ENCODE peak calls at places on chromosome 22, in eight cellular contexts. One of them, this sample, is unnamed.

GRCh38 chr22:30020511-30020910 is 59.8 kb upstream of the HORMAD2 start:
- DNase-seq in OCI-LY7: no peak
- DNase-seq in CD8-positive, alpha-beta T cell: no peak
- DNase-seq in A549: no peak
- DNase-seq in left ventricle myocardium inferior: no peak
- DNase-seq in body of pancreas: no peak
- DNase-seq in cardiac fibroblast: no peak
- DNase-seq in IMR-90: no peak
- DNase-seq in this sample: no peak

GRCh38 chr22:46068908-46069481 is 81.3 kb upstream of the PPARA start:
- DNase-seq in OCI-LY7: peak; percentile 13
- DNase-seq in CD8-positive, alpha-beta T cell: no peak
- DNase-seq in A549: no peak
- DNase-seq in left ventricle myocardium inferior: peak; percentile 27
- DNase-seq in body of pancreas: peak; percentile 44
- DNase-seq in cardiac fibroblast: peak; percentile 79
- DNase-seq in IMR-90: peak; percentile 49
- DNase-seq in this sample: peak; percentile 71

GRCh38 chr22:30263883-30264282 is 2.8 kb downstream of the OSM start:
- DNase-seq in OCI-LY7: no peak
- DNase-seq in CD8-positive, alpha-beta T cell: no peak
- DNase-seq in A549: no peak
- DNase-seq in left ventricle myocardium inferior: no peak
- DNase-seq in body of pancreas: no peak
- DNase-seq in cardiac fibroblast: no peak
- DNase-seq in IMR-90: no peak
- DNase-seq in this sample: no peak

GRCh38 chr22:44102121-44102520 is 78.0 kb downstream of the PARVB start:
- DNase-seq in OCI-LY7: no peak
- DNase-seq in CD8-positive, alpha-beta T cell: no peak
- DNase-seq in A549: no peak
- DNase-seq in left ventricle myocardium inferior: no peak
- DNase-seq in body of pancreas: no peak
- DNase-seq in cardiac fibroblast: no peak
- DNase-seq in IMR-90: no peak
- DNase-seq in this sample: no peak

GRCh38 chr22:44535362-44536095 is 37.5 kb upstream of the RTL6 start:
- DNase-seq in OCI-LY7: no peak
- DNase-seq in CD8-positive, alpha-beta T cell: no peak
- DNase-seq in A549: no peak
- DNase-seq in left ventricle myocardium inferior: no peak
- DNase-seq in body of pancreas: no peak
- DNase-seq in cardiac fibroblast: no peak
- DNase-seq in IMR-90: no peak
- DNase-seq in this sample: no peak

GRCh38 chr22:44454113-44454769 is 43.8 kb downstream of the RTL6 start:
- DNase-seq in OCI-LY7: no peak
- DNase-seq in CD8-positive, alpha-beta T cell: no peak
- DNase-seq in A549: no peak
- DNase-seq in left ventricle myocardium inferior: no peak
- DNase-seq in body of pancreas: no peak
- DNase-seq in cardiac fibroblast: no peak
- DNase-seq in IMR-90: no peak
- DNase-seq in this sample: no peak

GRCh38 chr22:19766506-19767426 is 6.2 kb downstream of the TBX1 start:
- DNase-seq in OCI-LY7: peak; percentile 60
- DNase-seq in CD8-positive, alpha-beta T cell: peak; percentile 54
- DNase-seq in A549: no peak
- DNase-seq in left ventricle myocardium inferior: peak; percentile 48
- DNase-seq in body of pancreas: peak; percentile 67
- DNase-seq in cardiac fibroblast: peak; percentile 38
- DNase-seq in IMR-90: no peak
- DNase-seq in this sample: no peak

GRCh38 chr22:25403752-25404471 is 160.6 kb upstream of the GRK3 start:
- DNase-seq in OCI-LY7: no peak
- DNase-seq in CD8-positive, alpha-beta T cell: no peak
- DNase-seq in A549: peak; percentile 29
- DNase-seq in left ventricle myocardium inferior: no peak
- DNase-seq in body of pancreas: no peak
- DNase-seq in cardiac fibroblast: peak; percentile 43
- DNase-seq in IMR-90: peak; percentile 41
- DNase-seq in this sample: peak; percentile 47

GRCh38 chr22:28012811-28013460 is 93.9 kb upstream of the PITPNB start:
- DNase-seq in OCI-LY7: no peak
- DNase-seq in CD8-positive, alpha-beta T cell: no peak
- DNase-seq in A549: no peak
- DNase-seq in left ventricle myocardium inferior: peak; percentile 0
- DNase-seq in body of pancreas: no peak
- DNase-seq in cardiac fibroblast: no peak
- DNase-seq in IMR-90: no peak
- DNase-seq in this sample: no peak

GRCh38 chr22:46734830-46735453 is 3.1 kb downstream of the CERK start:
- DNase-seq in OCI-LY7: peak; percentile 88
- DNase-seq in CD8-positive, alpha-beta T cell: peak; percentile 75
- DNase-seq in A549: no peak
- DNase-seq in left ventricle myocardium inferior: no peak
- DNase-seq in body of pancreas: peak; percentile 49
- DNase-seq in cardiac fibroblast: no peak
- DNase-seq in IMR-90: no peak
- DNase-seq in this sample: peak; percentile 22

GRCh38 chr22:19824197-19825015 is 30.3 kb downstream of the GNB1L start:
- DNase-seq in OCI-LY7: no peak
- DNase-seq in CD8-positive, alpha-beta T cell: no peak
- DNase-seq in A549: no peak
- DNase-seq in left ventricle myocardium inferior: no peak
- DNase-seq in body of pancreas: no peak
- DNase-seq in cardiac fibroblast: no peak
- DNase-seq in IMR-90: no peak
- DNase-seq in this sample: no peak

GRCh38 chr22:29994027-29994715 is 86.1 kb upstream of the HORMAD2 start:
- DNase-seq in OCI-LY7: no peak
- DNase-seq in CD8-positive, alpha-beta T cell: no peak
- DNase-seq in A549: peak; percentile 65
- DNase-seq in left ventricle myocardium inferior: no peak
- DNase-seq in body of pancreas: no peak
- DNase-seq in cardiac fibroblast: peak; percentile 92
- DNase-seq in IMR-90: peak; percentile 89
- DNase-seq in this sample: peak; percentile 47

GRCh38 chr22:42791721-42792452 is 65.2 kb downstream of the ARFGAP3 start:
- DNase-seq in OCI-LY7: no peak
- DNase-seq in CD8-positive, alpha-beta T cell: no peak
- DNase-seq in A549: no peak
- DNase-seq in left ventricle myocardium inferior: peak; percentile 75
- DNase-seq in body of pancreas: no peak
- DNase-seq in cardiac fibroblast: no peak
- DNase-seq in IMR-90: no peak
- DNase-seq in this sample: no peak

DNA sequence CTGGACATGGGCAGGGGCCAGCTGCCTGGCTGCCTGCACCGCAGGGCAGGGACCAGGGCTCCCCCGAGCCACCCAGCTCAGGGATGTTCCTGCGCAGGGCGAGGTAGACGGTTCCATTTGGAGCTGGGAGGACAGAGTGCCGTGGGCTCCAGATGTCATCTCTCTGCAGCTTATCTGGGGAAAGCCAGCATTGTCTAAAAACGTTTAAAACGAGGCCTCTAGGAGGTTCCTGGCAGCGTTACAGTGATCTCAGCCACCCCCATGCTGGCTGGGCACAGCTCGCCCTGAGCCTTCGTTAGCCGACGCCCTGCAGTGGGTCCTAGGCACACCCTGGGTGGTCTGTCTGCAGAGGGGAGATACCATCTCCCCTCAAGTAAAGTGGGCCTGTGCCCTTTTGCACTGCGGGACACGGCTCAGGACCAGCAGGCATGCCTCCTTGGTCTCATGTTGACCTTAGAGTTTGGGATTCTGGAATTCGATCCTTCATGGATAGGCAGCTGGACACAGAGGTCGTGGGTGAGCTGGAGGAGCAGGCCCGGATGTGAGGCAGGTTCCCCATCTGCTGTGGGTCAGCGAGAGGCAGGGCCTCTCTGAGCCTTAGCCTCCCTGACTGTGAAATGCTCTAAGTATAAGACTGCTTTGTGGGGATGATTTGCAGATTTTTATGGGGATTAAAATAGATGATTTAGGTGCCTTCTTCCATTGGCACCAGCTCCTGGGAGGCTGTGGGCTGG is 14.1 kb downstream of the SYNGR1 start:
- DNase-seq in OCI-LY7: no peak
- DNase-seq in CD8-positive, alpha-beta T cell: no peak
- DNase-seq in A549: no peak
- DNase-seq in left ventricle myocardium inferior: no peak
- DNase-seq in body of pancreas: no peak
- DNase-seq in cardiac fibroblast: no peak
- DNase-seq in IMR-90: no peak
- DNase-seq in this sample: peak; percentile 29
- H3K4me3 ChIP-seq in OCI-LY7: no peak overlapping the region
- H3K4me3 ChIP-seq in CD8-positive, alpha-beta T cell: no peak overlapping the region
- H3K4me3 ChIP-seq in A549: no peak overlapping the region
- H3K4me3 ChIP-seq in left ventricle myocardium inferior: no peak overlapping the region
- H3K4me3 ChIP-seq in body of pancreas: no peak overlapping the region
- H3K4me3 ChIP-seq in cardiac fibroblast: no peak overlapping the region
- H3K4me3 ChIP-seq in IMR-90: no peak overlapping the region
- H3K4me3 ChIP-seq in this sample: no peak overlapping the region

GRCh38 chr22:41620646-41621098 is at the start of gene DESI1:
- DNase-seq in OCI-LY7: no peak
- DNase-seq in CD8-positive, alpha-beta T cell: no peak
- DNase-seq in A549: peak; percentile 47
- DNase-seq in left ventricle myocardium inferior: no peak
- DNase-seq in body of pancreas: no peak
- DNase-seq in cardiac fibroblast: no peak
- DNase-seq in IMR-90: no peak
- DNase-seq in this sample: no peak

GRCh38 chr22:41621911-41622179 is 750 bp downstream of the XRCC6 start:
- DNase-seq in OCI-LY7: no peak
- DNase-seq in CD8-positive, alpha-beta T cell: no peak
- DNase-seq in A549: no peak
- DNase-seq in left ventricle myocardium inferior: no peak
- DNase-seq in body of pancreas: no peak
- DNase-seq in cardiac fibroblast: no peak
- DNase-seq in IMR-90: no peak
- DNase-seq in this sample: no peak

GRCh38 chr22:41619979-41620645 is 731 bp downstream of the DESI1 start:
- DNase-seq in OCI-LY7: peak; percentile 67
- DNase-seq in CD8-positive, alpha-beta T cell: peak; percentile 61
- DNase-seq in A549: no peak
- DNase-seq in left ventricle myocardium inferior: peak; percentile 36
- DNase-seq in body of pancreas: peak; percentile 59
- DNase-seq in cardiac fibroblast: peak; percentile 19
- DNase-seq in IMR-90: no peak
- DNase-seq in this sample: no peak

GRCh38 chr22:41625577-41625976 is 4.5 kb downstream of the XRCC6 start:
- DNase-seq in OCI-LY7: no peak
- DNase-seq in CD8-positive, alpha-beta T cell: no peak
- DNase-seq in A549: no peak
- DNase-seq in left ventricle myocardium inferior: no peak
- DNase-seq in body of pancreas: no peak
- DNase-seq in cardiac fibroblast: no peak
- DNase-seq in IMR-90: no peak
- DNase-seq in this sample: no peak

GRCh38 chr22:41621099-41621910 is at the start of gene XRCC6:
- DNase-seq in OCI-LY7: peak; percentile 100
- DNase-seq in CD8-positive, alpha-beta T cell: peak; percentile 99
- DNase-seq in A549: peak; percentile 99
- DNase-seq in left ventricle myocardium inferior: peak; percentile 100
- DNase-seq in body of pancreas: peak; percentile 100
- DNase-seq in cardiac fibroblast: peak; percentile 100
- DNase-seq in IMR-90: peak; percentile 100
- DNase-seq in this sample: peak; percentile 100
- TF ChIP-seq CTCF in OCI-LY7: no peak
- TF ChIP-seq CTCF in CD8-positive, alpha-beta T cell: no peak
- TF ChIP-seq CTCF in A549: no peak
- TF ChIP-seq CTCF in left ventricle myocardium inferior: no peak
- TF ChIP-seq CTCF in body of pancreas: no peak
- TF ChIP-seq CTCF in cardiac fibroblast: no peak
- TF ChIP-seq CTCF in IMR-90: no peak
- TF ChIP-seq CTCF in this sample: no peak

DNA sequence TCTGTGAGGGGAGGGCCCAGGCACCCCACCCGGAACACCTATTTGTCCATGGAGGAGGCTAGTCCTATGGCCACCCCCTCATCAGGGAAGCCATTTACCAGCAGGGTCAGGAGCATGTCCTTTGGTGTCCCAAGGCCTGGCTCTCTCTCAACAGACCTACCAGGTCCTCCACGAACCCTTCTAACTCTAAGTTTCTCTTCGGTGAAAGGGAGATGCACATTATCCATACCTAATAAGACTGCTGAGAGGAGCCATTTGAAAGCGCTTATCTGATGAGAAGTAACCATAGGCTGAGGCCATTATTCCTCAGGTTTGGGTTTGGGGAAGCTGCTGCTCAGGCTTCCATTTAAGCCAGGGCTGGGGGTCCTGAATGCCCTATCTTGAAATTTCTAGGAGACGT is 9.2 kb upstream of the TOP3B start:
- DNase-seq in OCI-LY7: no peak
- DNase-seq in CD8-positive, alpha-beta T cell: no peak
- DNase-seq in A549: no peak
- DNase-seq in left ventricle myocardium inferior: no peak
- DNase-seq in body of pancreas: no peak
- DNase-seq in cardiac fibroblast: no peak
- DNase-seq in IMR-90: no peak
- DNase-seq in this sample: no peak
- H3K4me3 ChIP-seq in OCI-LY7: no peak overlapping the region
- H3K4me3 ChIP-seq in CD8-positive, alpha-beta T cell: no peak overlapping the region
- H3K4me3 ChIP-seq in A549: no peak overlapping the region
- H3K4me3 ChIP-seq in left ventricle myocardium inferior: no peak overlapping the region
- H3K4me3 ChIP-seq in body of pancreas: no peak overlapping the region
- H3K4me3 ChIP-seq in cardiac fibroblast: no peak overlapping the region
- H3K4me3 ChIP-seq in IMR-90: no peak overlapping the region
- H3K4me3 ChIP-seq in this sample: no peak overlapping the region

GRCh38 chr22:24326266-24326665 is 55.6 kb downstream of the SPECC1L start:
- DNase-seq in OCI-LY7: no peak
- DNase-seq in CD8-positive, alpha-beta T cell: no peak
- DNase-seq in A549: no peak
- DNase-seq in left ventricle myocardium inferior: no peak
- DNase-seq in body of pancreas: no peak
- DNase-seq in cardiac fibroblast: no peak
- DNase-seq in IMR-90: no peak
- DNase-seq in this sample: no peak

GRCh38 chr22:24324137-24324536 is 53.5 kb downstream of the SPECC1L start:
- DNase-seq in OCI-LY7: no peak
- DNase-seq in CD8-positive, alpha-beta T cell: no peak
- DNase-seq in A549: no peak
- DNase-seq in left ventricle myocardium inferior: no peak
- DNase-seq in body of pancreas: no peak
- DNase-seq in cardiac fibroblast: no peak
- DNase-seq in IMR-90: no peak
- DNase-seq in this sample: no peak

GRCh38 chr22:24323233-24323632 is 52.6 kb downstream of the SPECC1L start:
- DNase-seq in OCI-LY7: no peak
- DNase-seq in CD8-positive, alpha-beta T cell: no peak
- DNase-seq in A549: no peak
- DNase-seq in left ventricle myocardium inferior: no peak
- DNase-seq in body of pancreas: no peak
- DNase-seq in cardiac fibroblast: no peak
- DNase-seq in IMR-90: no peak
- DNase-seq in this sample: no peak

GRCh38 chr22:24323695-24324094 is 53.1 kb downstream of the SPECC1L start:
- DNase-seq in OCI-LY7: no peak
- DNase-seq in CD8-positive, alpha-beta T cell: no peak
- DNase-seq in A549: no peak
- DNase-seq in left ventricle myocardium inferior: no peak
- DNase-seq in body of pancreas: no peak
- DNase-seq in cardiac fibroblast: peak; percentile 27
- DNase-seq in IMR-90: no peak
- DNase-seq in this sample: no peak

GRCh38 chr22:24325105-24325757 is 54.6 kb downstream of the SPECC1L start:
- DNase-seq in OCI-LY7: peak; percentile 79
- DNase-seq in CD8-positive, alpha-beta T cell: no peak
- DNase-seq in A549: peak; percentile 70
- DNase-seq in left ventricle myocardium inferior: no peak
- DNase-seq in body of pancreas: no peak
- DNase-seq in cardiac fibroblast: peak; percentile 92
- DNase-seq in IMR-90: peak; percentile 92
- DNase-seq in this sample: peak; percentile 94
- TF ChIP-seq CTCF in OCI-LY7: peak; percentile 92
- TF ChIP-seq CTCF in CD8-positive, alpha-beta T cell: peak; percentile 71
- TF ChIP-seq CTCF in A549: peak; percentile 53
- TF ChIP-seq CTCF in left ventricle myocardium inferior: peak; percentile 85
- TF ChIP-seq CTCF in body of pancreas: peak; percentile 45
- TF ChIP-seq CTCF in cardiac fibroblast: peak; percentile 76
- TF ChIP-seq CTCF in IMR-90: peak; percentile 86
- TF ChIP-seq CTCF in this sample: peak; percentile 82